ENCODE peak calls at places on chromosomes 2 and 18, in nine cellular contexts. One of them, this sample, is unnamed.

GRCh38 chr2:109419960-109420370 is 193.8 kb downstream of the SEPTIN10 start:
- DNase-seq in stomach: no peak
- DNase-seq in foreskin fibroblast: peak
- DNase-seq in endothelial cell: no peak
- DNase-seq in neural crest cell: no peak
- DNase-seq in AG09309: peak
- DNase-seq in fibroblast of lung: peak
- DNase-seq in astrocyte: peak
- DNase-seq in HFFc6: peak
- DNase-seq in this sample: no peak

GRCh38 chr18:812123-812672 is at the start of gene YES1:
- DNase-seq in stomach: peak
- DNase-seq in foreskin fibroblast: peak
- DNase-seq in endothelial cell: peak
- DNase-seq in neural crest cell: peak
- DNase-seq in AG09309: no peak
- DNase-seq in fibroblast of lung: peak
- DNase-seq in astrocyte: peak
- DNase-seq in HFFc6: peak
- DNase-seq in this sample: peak

GRCh38 chr18:3402962-3403585 is 46.9 kb upstream of the TGIF1 start:
- DNase-seq in stomach: no peak
- DNase-seq in foreskin fibroblast: peak
- DNase-seq in endothelial cell: no peak
- DNase-seq in neural crest cell: no peak
- DNase-seq in AG09309: no peak
- DNase-seq in fibroblast of lung: peak
- DNase-seq in astrocyte: peak
- DNase-seq in HFFc6: no peak
- DNase-seq in this sample: peak

GRCh38 chr2:183078467-183079334 is at the start of gene DUSP19:
- DNase-seq in stomach: peak
- DNase-seq in foreskin fibroblast: peak
- DNase-seq in endothelial cell: peak
- DNase-seq in neural crest cell: peak
- DNase-seq in AG09309: peak
- DNase-seq in fibroblast of lung: peak
- DNase-seq in astrocyte: peak
- DNase-seq in HFFc6: peak
- DNase-seq in this sample: peak

GRCh38 chr2:116669782-116670181 is 1144.7 kb upstream of the DDX18 start:
- DNase-seq in stomach: no peak
- DNase-seq in foreskin fibroblast: no peak
- DNase-seq in endothelial cell: no peak
- DNase-seq in neural crest cell: no peak
- DNase-seq in AG09309: no peak
- DNase-seq in fibroblast of lung: no peak
- DNase-seq in astrocyte: no peak
- DNase-seq in HFFc6: no peak
- DNase-seq in this sample: no peak

GRCh38 chr2:33529771-33530481 is 53.5 kb downstream of the RASGRP3 start:
- DNase-seq in stomach: no peak
- DNase-seq in foreskin fibroblast: peak
- DNase-seq in endothelial cell: no peak
- DNase-seq in neural crest cell: no peak
- DNase-seq in AG09309: peak
- DNase-seq in fibroblast of lung: peak
- DNase-seq in astrocyte: peak
- DNase-seq in HFFc6: peak
- DNase-seq in this sample: peak

GRCh38 chr2:197978971-197979370 is 174.6 kb downstream of the PLCL1 start:
- DNase-seq in stomach: no peak
- DNase-seq in foreskin fibroblast: no peak
- DNase-seq in endothelial cell: no peak
- DNase-seq in neural crest cell: no peak
- DNase-seq in AG09309: no peak
- DNase-seq in fibroblast of lung: no peak
- DNase-seq in astrocyte: no peak
- DNase-seq in HFFc6: no peak
- DNase-seq in this sample: no peak

GRCh38 chr2:42256502-42256901 is 87.3 kb downstream of the EML4 start:
- DNase-seq in stomach: no peak
- DNase-seq in foreskin fibroblast: no peak
- DNase-seq in endothelial cell: no peak
- DNase-seq in neural crest cell: no peak
- DNase-seq in AG09309: no peak
- DNase-seq in fibroblast of lung: no peak
- DNase-seq in astrocyte: no peak
- DNase-seq in HFFc6: no peak
- DNase-seq in this sample: no peak

GRCh38 chr2:40746150-40746549 is 294.3 kb upstream of the SLC8A1 start:
- DNase-seq in stomach: no peak
- DNase-seq in foreskin fibroblast: no peak
- DNase-seq in endothelial cell: no peak
- DNase-seq in neural crest cell: no peak
- DNase-seq in AG09309: no peak
- DNase-seq in fibroblast of lung: no peak
- DNase-seq in astrocyte: no peak
- DNase-seq in HFFc6: no peak
- DNase-seq in this sample: no peak

GRCh38 chr2:80148906-80149305 is 155.6 kb downstream of the LRRTM1 start:
- DNase-seq in stomach: no peak
- DNase-seq in foreskin fibroblast: no peak
- DNase-seq in endothelial cell: no peak
- DNase-seq in neural crest cell: no peak
- DNase-seq in AG09309: no peak
- DNase-seq in fibroblast of lung: no peak
- DNase-seq in astrocyte: no peak
- DNase-seq in HFFc6: no peak
- DNase-seq in this sample: no peak

DNA sequence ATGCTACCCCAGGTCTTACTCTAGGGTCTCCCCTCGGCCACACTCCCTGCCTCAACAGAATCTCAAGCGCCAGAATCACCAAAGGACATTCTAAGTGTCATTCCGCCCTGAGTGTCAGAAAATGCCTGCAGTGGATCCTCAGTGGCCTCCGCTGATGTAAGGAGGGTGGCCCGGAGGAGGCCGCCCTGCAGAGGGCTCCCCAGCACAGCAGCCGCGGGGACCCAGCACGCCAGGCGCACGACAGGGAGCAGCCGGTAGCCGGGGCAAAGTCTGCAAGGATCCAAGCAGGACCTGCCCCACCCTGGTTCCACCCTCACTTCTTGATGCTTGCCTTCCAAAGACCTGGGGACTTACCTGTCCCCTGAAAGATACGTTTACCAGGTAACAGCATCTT is 54.2 kb upstream of the ID2 start:
- DNase-seq in stomach: peak
- DNase-seq in foreskin fibroblast: no peak
- DNase-seq in endothelial cell: no peak
- DNase-seq in neural crest cell: no peak
- DNase-seq in AG09309: no peak
- DNase-seq in fibroblast of lung: no peak
- DNase-seq in astrocyte: no peak
- DNase-seq in HFFc6: no peak
- DNase-seq in this sample: no peak
- TF ChIP-seq CTCF in stomach: no peak
- TF ChIP-seq CTCF in foreskin fibroblast: no peak
- TF ChIP-seq CTCF in endothelial cell: no peak
- TF ChIP-seq CTCF in neural crest cell: no peak
- TF ChIP-seq CTCF in AG09309: no peak
- TF ChIP-seq CTCF in fibroblast of lung: no peak
- TF ChIP-seq CTCF in astrocyte: no peak
- TF ChIP-seq CTCF in HFFc6: no peak
- TF ChIP-seq CTCF in this sample: no peak

GRCh38 chr2:31260870-31261269 is 26.9 kb downstream of the EHD3 start:
- DNase-seq in stomach: no peak
- DNase-seq in foreskin fibroblast: no peak
- DNase-seq in endothelial cell: no peak
- DNase-seq in neural crest cell: no peak
- DNase-seq in AG09309: no peak
- DNase-seq in fibroblast of lung: no peak
- DNase-seq in astrocyte: no peak
- DNase-seq in HFFc6: no peak
- DNase-seq in this sample: no peak

GRCh38 chr2:31266804-31267203 is 32.9 kb downstream of the EHD3 start:
- DNase-seq in stomach: no peak
- DNase-seq in foreskin fibroblast: no peak
- DNase-seq in endothelial cell: no peak
- DNase-seq in neural crest cell: no peak
- DNase-seq in AG09309: no peak
- DNase-seq in fibroblast of lung: no peak
- DNase-seq in astrocyte: no peak
- DNase-seq in HFFc6: no peak
- DNase-seq in this sample: no peak

GRCh38 chr2:31267437-31268120 is 33.6 kb downstream of the EHD3 start:
- DNase-seq in stomach: no peak
- DNase-seq in foreskin fibroblast: no peak
- DNase-seq in endothelial cell: no peak
- DNase-seq in neural crest cell: no peak
- DNase-seq in AG09309: no peak
- DNase-seq in fibroblast of lung: no peak
- DNase-seq in astrocyte: no peak
- DNase-seq in HFFc6: no peak
- DNase-seq in this sample: no peak

GRCh38 chr2:31265234-31265633 is 31.3 kb downstream of the EHD3 start:
- DNase-seq in stomach: no peak
- DNase-seq in foreskin fibroblast: no peak
- DNase-seq in endothelial cell: no peak
- DNase-seq in neural crest cell: no peak
- DNase-seq in AG09309: no peak
- DNase-seq in fibroblast of lung: no peak
- DNase-seq in astrocyte: no peak
- DNase-seq in HFFc6: no peak
- DNase-seq in this sample: no peak

DNA sequence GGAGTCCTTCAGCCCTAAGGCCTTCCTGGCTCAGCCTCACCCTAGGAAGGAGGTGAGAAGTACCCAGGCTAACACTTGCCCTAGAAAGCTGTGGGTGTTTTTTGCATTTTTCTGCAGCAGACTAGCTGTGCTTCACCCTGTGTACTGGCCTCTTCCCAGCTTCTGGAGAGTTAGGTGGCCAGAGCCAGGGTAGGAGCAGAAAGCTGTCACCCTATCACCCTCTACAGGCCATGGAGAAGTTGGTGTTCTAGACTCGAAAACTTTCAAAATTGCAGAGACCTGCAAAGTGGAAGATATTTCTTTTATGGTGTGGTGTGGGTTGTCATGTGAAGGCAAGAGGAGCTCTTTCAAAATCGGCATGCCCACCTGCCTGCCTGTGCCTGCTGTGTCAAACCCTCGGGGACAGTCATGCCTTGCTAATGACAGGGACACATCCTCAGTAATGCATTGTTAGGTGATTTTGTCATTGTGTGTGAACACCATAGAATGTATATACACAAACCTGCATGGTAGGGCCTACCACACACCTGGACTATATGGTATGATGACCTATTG is 29.8 kb downstream of the EHD3 start:
- DNase-seq in stomach: no peak
- DNase-seq in foreskin fibroblast: peak
- DNase-seq in endothelial cell: no peak
- DNase-seq in neural crest cell: no peak
- DNase-seq in AG09309: no peak
- DNase-seq in fibroblast of lung: no peak
- DNase-seq in astrocyte: no peak
- DNase-seq in HFFc6: no peak
- DNase-seq in this sample: no peak
- TF ChIP-seq CTCF in stomach: no peak
- TF ChIP-seq CTCF in foreskin fibroblast: no peak
- TF ChIP-seq CTCF in endothelial cell: no peak
- TF ChIP-seq CTCF in neural crest cell: no peak
- TF ChIP-seq CTCF in AG09309: no peak
- TF ChIP-seq CTCF in fibroblast of lung: no peak
- TF ChIP-seq CTCF in astrocyte: no peak
- TF ChIP-seq CTCF in HFFc6: peak
- TF ChIP-seq CTCF in this sample: no peak

GRCh38 chr2:174621323-174621722 is 23.7 kb upstream of the WIPF1 start:
- DNase-seq in stomach: no peak
- DNase-seq in foreskin fibroblast: no peak
- DNase-seq in endothelial cell: no peak
- DNase-seq in neural crest cell: no peak
- DNase-seq in AG09309: no peak
- DNase-seq in fibroblast of lung: no peak
- DNase-seq in astrocyte: no peak
- DNase-seq in HFFc6: no peak
- DNase-seq in this sample: no peak
- TF ChIP-seq CTCF in stomach: no peak
- TF ChIP-seq CTCF in foreskin fibroblast: no peak
- TF ChIP-seq CTCF in endothelial cell: no peak
- TF ChIP-seq CTCF in neural crest cell: no peak
- TF ChIP-seq CTCF in AG09309: no peak
- TF ChIP-seq CTCF in fibroblast of lung: no peak
- TF ChIP-seq CTCF in astrocyte: no peak
- TF ChIP-seq CTCF in HFFc6: no peak
- TF ChIP-seq CTCF in this sample: no peak

GRCh38 chr2:240638517-240639160 is 13.4 kb downstream of the GPR35 start:
- DNase-seq in stomach: peak
- DNase-seq in foreskin fibroblast: peak
- DNase-seq in endothelial cell: no peak
- DNase-seq in neural crest cell: no peak
- DNase-seq in AG09309: no peak
- DNase-seq in fibroblast of lung: no peak
- DNase-seq in astrocyte: no peak
- DNase-seq in HFFc6: no peak
- DNase-seq in this sample: peak

GRCh38 chr2:240642061-240642805 is 17.0 kb downstream of the GPR35 start:
- DNase-seq in stomach: peak
- DNase-seq in foreskin fibroblast: no peak
- DNase-seq in endothelial cell: no peak
- DNase-seq in neural crest cell: no peak
- DNase-seq in AG09309: no peak
- DNase-seq in fibroblast of lung: no peak
- DNase-seq in astrocyte: no peak
- DNase-seq in HFFc6: no peak
- DNase-seq in this sample: no peak

GRCh38 chr2:240642806-240643092 is 17.5 kb downstream of the GPR35 start:
- DNase-seq in stomach: no peak
- DNase-seq in foreskin fibroblast: no peak
- DNase-seq in endothelial cell: no peak
- DNase-seq in neural crest cell: no peak
- DNase-seq in AG09309: no peak
- DNase-seq in fibroblast of lung: no peak
- DNase-seq in astrocyte: no peak
- DNase-seq in HFFc6: no peak
- DNase-seq in this sample: no peak

GRCh38 chr2:240639566-240639965 is 14.3 kb downstream of the GPR35 start:
- DNase-seq in stomach: peak
- DNase-seq in foreskin fibroblast: no peak
- DNase-seq in endothelial cell: no peak
- DNase-seq in neural crest cell: no peak
- DNase-seq in AG09309: no peak
- DNase-seq in fibroblast of lung: no peak
- DNase-seq in astrocyte: no peak
- DNase-seq in HFFc6: no peak
- DNase-seq in this sample: no peak

DNA sequence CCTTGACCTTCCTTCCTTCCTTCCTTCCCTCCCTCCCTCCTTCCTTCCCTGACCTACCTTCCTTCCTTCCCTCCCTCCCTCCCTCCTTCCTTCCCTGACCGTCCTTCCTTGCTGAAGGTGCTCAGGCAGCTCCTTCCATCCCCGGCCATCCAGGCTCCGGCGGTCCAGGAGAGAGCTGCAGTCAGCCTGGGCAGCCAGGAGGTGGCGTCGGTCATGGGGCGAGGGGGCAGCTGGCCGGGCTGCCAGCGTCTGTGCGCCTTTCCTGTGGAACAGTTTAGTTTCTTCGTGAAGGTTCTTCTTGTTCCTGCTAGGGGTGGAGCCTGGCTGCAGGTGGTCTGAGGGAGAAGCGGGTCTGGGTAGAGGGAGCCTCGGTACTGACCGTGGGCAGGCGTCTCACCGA is 15.7 kb downstream of the GPR35 start:
- DNase-seq in stomach: peak
- DNase-seq in foreskin fibroblast: peak
- DNase-seq in endothelial cell: no peak
- DNase-seq in neural crest cell: peak
- DNase-seq in AG09309: no peak
- DNase-seq in fibroblast of lung: peak
- DNase-seq in astrocyte: no peak
- DNase-seq in HFFc6: no peak
- DNase-seq in this sample: peak
- TF ChIP-seq CTCF in stomach: no peak
- TF ChIP-seq CTCF in foreskin fibroblast: peak
- TF ChIP-seq CTCF in endothelial cell: no peak
- TF ChIP-seq CTCF in neural crest cell: peak
- TF ChIP-seq CTCF in AG09309: peak
- TF ChIP-seq CTCF in fibroblast of lung: peak
- TF ChIP-seq CTCF in astrocyte: no peak
- TF ChIP-seq CTCF in HFFc6: peak
- TF ChIP-seq CTCF in this sample: peak